ENCODE peak calls at places on chromosomes 7 and 10, in five cellular contexts. K, E, B, S and N are unnamed samples.

GRCh38 chr10:13167568-13167967 is 6.2 kb downstream of the MCM10 start:
- DNase-seq in K (no peak), E (no peak), B (no peak), S (no peak), N (no peak)

GRCh38 chr7:132347129-132347528 is 229.1 kb downstream of the PLXNA4 start:
- DNase-seq in K (no peak), E (no peak), B (no peak), S (no peak), N (no peak)

GRCh38 chr7:105871142-105871541 is 5.3 kb downstream of the ATXN7L1 start:
- DNase-seq in K (no peak), E (no peak), B (no peak), S (peak), N (no peak)

GRCh38 chr7:142607351-142607750 is 141.9 kb upstream of the PRSS1 start:
- DNase-seq in K (no peak), E (no peak), B (no peak), S (peak), N (no peak)

GRCh38 chr7:31896929-31897328 is 173.3 kb downstream of the PDE1C start:
- DNase-seq in K (no peak), E (no peak), B (no peak), S (no peak), N (no peak)

GRCh38 chr10:95841711-95842498 is 65.9 kb upstream of the CC2D2B start:
- DNase-seq in K (no peak), E (no peak), B (no peak), S (peak), N (no peak)

GRCh38 chr7:30159698-30160143 is 24.9 kb downstream of the MTURN start:
- DNase-seq in K (no peak), E (no peak), B (no peak), S (no peak), N (peak)

GRCh38 chr7:135486258-135486657 is 23.6 kb downstream of the CNOT4 start:
- DNase-seq in K (no peak), E (no peak), B (no peak), S (peak), N (no peak)

GRCh38 chr7:129401968-129402860 is 32.0 kb upstream of the STRIP2 start:
- DNase-seq in K (no peak), E (no peak), B (no peak), S (no peak), N (no peak)

GRCh38 chr10:34078798-34079470 is 736.2 kb downstream of the PARD3 start:
- DNase-seq in K (no peak), E (no peak), B (no peak), S (no peak), N (no peak)

GRCh38 chr10:86646933-86647332 is 7.4 kb upstream of the OPN4 start:
- DNase-seq in K (no peak), E (no peak), B (no peak), S (no peak), N (no peak)

GRCh38 chr10:65341323-65341922 is 1584.4 kb upstream of the LRRTM3 start:
- DNase-seq in K (no peak), E (no peak), B (no peak), S (peak), N (no peak)

GRCh38 chr7:94222516-94222915 is 172.2 kb upstream of the COL1A2 start:
- DNase-seq in K (no peak), E (no peak), B (no peak), S (no peak), N (no peak)

GRCh38 chr10:69498711-69499471 is 47.6 kb downstream of the TSPAN15 start:
- DNase-seq in K (peak), E (no peak), B (no peak), S (peak), N (peak)

GRCh38 chr10:21285742-21286311 is 239.7 kb downstream of the SKIDA1 start:
- DNase-seq in K (no peak), E (no peak), B (no peak), S (peak), N (no peak)